ENCODE peak calls at places on chromosomes 13 and 19, in nine cellular contexts. D is kidney glomerular epithelial cell; W is ascending aorta; E is thoracic aorta; C is stimulated activated CD8-positive, alpha-beta memory T cell treated with anti-CD3 and anti-CD28 coated beads, Interleukin-12 subunit alpha, Interleukin-12 subunit beta, amount 100 ng/mL, for 4 hours; V is heart left ventricle; G is CD8-positive, alpha-beta T cell; N is islet precursor cell; K is Caco-2. O is an unnamed sample.

GRCh38 chr13:109271991-109272454 is 514.4 kb downstream of the IRS2 start:
- DNase-seq in D (peak), W (no peak), E (no peak), C (no peak), V (no peak), G (no peak), N (no peak), K (peak), O (no peak)

GRCh38 chr13:46295531-46296464 is 84.1 kb downstream of the LRRC63 start:
- DNase-seq in D (peak), W (peak), E (no peak), C (peak), V (peak), G (peak), N (no peak), K (no peak), O (no peak)

GRCh38 chr19:39765091-39766076 is 13.3 kb upstream of the LEUTX start:
- DNase-seq in D (peak), W (no peak), E (no peak), C (peak), V (peak), G (peak), N (peak), K (peak), O (no peak)

GRCh38 chr19:33405491-33406461 is 32.3 kb downstream of the CEBPG start:
- DNase-seq in D (no peak), W (no peak), E (no peak), C (no peak), V (no peak), G (no peak), N (no peak), K (no peak), O (no peak)

GRCh38 chr19:18894254-18895037 is 1.5 kb downstream of the CERS1 start:
- DNase-seq in D (no peak), W (no peak), E (no peak), C (no peak), V (peak), G (no peak), N (no peak), K (no peak), O (no peak)

GRCh38 chr13:24661713-24662112 is 18.5 kb upstream of the ATP12A start:
- DNase-seq in D (no peak), W (no peak), E (no peak), C (no peak), V (no peak), G (no peak), N (no peak), K (no peak), O (no peak)

GRCh38 chr13:114128624-114129522 is 3.5 kb downstream of the RASA3 start:
- DNase-seq in D (peak), W (peak), E (peak), C (peak), V (peak), G (peak), N (peak), K (no peak), O (peak)

GRCh38 chr19:30385174-30385573 is 13.0 kb downstream of the ZNF536 start:
- DNase-seq in D (no peak), W (peak), E (no peak), C (no peak), V (no peak), G (no peak), N (no peak), K (no peak), O (no peak)

GRCh38 chr13:90800082-90800746 is 547.3 kb upstream of the MIR17HG start:
- DNase-seq in D (no peak), W (peak), E (no peak), C (no peak), V (peak), G (no peak), N (no peak), K (no peak), O (no peak)

GRCh38 chr13:73521970-73522549 is 463.3 kb downstream of the KLF5 start:
- DNase-seq in D (no peak), W (no peak), E (no peak), C (no peak), V (no peak), G (no peak), N (no peak), K (no peak), O (no peak)

GRCh38 chr19:13060964-13061927 is 41.4 kb downstream of the LYL1 start:
- DNase-seq in D (peak), W (peak), E (no peak), C (peak), V (peak), G (peak), N (peak), K (peak), O (peak)

GRCh38 chr13:105346141-105346766 is 1189.2 kb downstream of the EFNB2 start:
- DNase-seq in D (peak), W (no peak), E (no peak), C (no peak), V (no peak), G (no peak), N (no peak), K (no peak), O (no peak)

GRCh38 chr13:112450118-112450517 is 74.0 kb downstream of the SPACA7 start:
- DNase-seq in D (no peak), W (no peak), E (no peak), C (no peak), V (no peak), G (no peak), N (no peak), K (no peak), O (no peak)

GRCh38 chr13:40485611-40486517 is 180.6 kb downstream of the FOXO1 start:
- DNase-seq in D (no peak), W (peak), E (no peak), C (peak), V (no peak), G (peak), N (no peak), K (no peak), O (no peak)

GRCh38 chr19:29467824-29468401 is 57.9 kb upstream of the VSTM2B start:
- DNase-seq in D (peak), W (no peak), E (no peak), C (no peak), V (no peak), G (no peak), N (peak), K (peak), O (no peak)

GRCh38 chr13:80196756-80197155 is 144.2 kb downstream of the SPRY2 start:
- DNase-seq in D (no peak), W (no peak), E (no peak), C (no peak), V (no peak), G (no peak), N (peak), K (no peak), O (no peak)

GRCh38 chr19:1987197-1988187 is 28.0 kb downstream of the BTBD2 start:
- DNase-seq in D (no peak), W (no peak), E (no peak), C (no peak), V (no peak), G (no peak), N (no peak), K (no peak), O (no peak)

GRCh38 chr13:24176351-24177101 is 16.0 kb downstream of the SPATA13 start:
- DNase-seq in D (no peak), W (no peak), E (no peak), C (no peak), V (no peak), G (no peak), N (no peak), K (no peak), O (no peak)

GRCh38 chr19:45076029-45076850 is at the start of gene ZNF296:
- DNase-seq in D (peak), W (peak), E (no peak), C (peak), V (peak), G (peak), N (peak), K (peak), O (peak)

GRCh38 chr19:38664503-38665211 is 17.2 kb downstream of the ACTN4 start:
- DNase-seq in D (no peak), W (no peak), E (no peak), C (no peak), V (peak), G (no peak), N (no peak), K (no peak), O (no peak)

GRCh38 chr13:109924376-109924775 is 138.0 kb upstream of the IRS2 start:
- DNase-seq in D (no peak), W (no peak), E (no peak), C (no peak), V (no peak), G (no peak), N (no peak), K (no peak), O (no peak)

GRCh38 chr13:36072536-36072935 is 58.6 kb downstream of the DCLK1 start:
- DNase-seq in D (no peak), W (no peak), E (no peak), C (no peak), V (no peak), G (no peak), N (no peak), K (no peak), O (no peak)

GRCh38 chr19:11064831-11065303 is 24.4 kb upstream of the LDLR start:
- DNase-seq in D (no peak), W (no peak), E (no peak), C (no peak), V (no peak), G (no peak), N (no peak), K (no peak), O (no peak)

GRCh38 chr19:42048992-42049391 is 21.0 kb downstream of the GRIK5 start:
- DNase-seq in D (no peak), W (no peak), E (no peak), C (no peak), V (no peak), G (no peak), N (no peak), K (peak), O (no peak)

GRCh38 chr19:17244618-17245534 is 843 bp downstream of the NR2F6 start:
- DNase-seq in D (no peak), W (no peak), E (no peak), C (no peak), V (peak), G (no peak), N (no peak), K (peak), O (no peak)

GRCh38 chr13:33479066-33479465 is 193.5 kb upstream of the STARD13 start:
- DNase-seq in D (no peak), W (no peak), E (no peak), C (no peak), V (no peak), G (no peak), N (no peak), K (no peak), O (no peak)

GRCh38 chr13:47945738-47946137 is 55.3 kb downstream of the SUCLA2 start:
- DNase-seq in D (peak), W (no peak), E (no peak), C (no peak), V (no peak), G (no peak), N (no peak), K (peak), O (no peak)

GRCh38 chr19:10747271-10747670 is 29.4 kb downstream of the DNM2 start:
- DNase-seq in D (no peak), W (no peak), E (no peak), C (no peak), V (no peak), G (no peak), N (no peak), K (no peak), O (no peak)

GRCh38 chr13:40475617-40476016 is 190.8 kb downstream of the FOXO1 start:
- DNase-seq in D (no peak), W (no peak), E (no peak), C (no peak), V (no peak), G (no peak), N (no peak), K (no peak), O (no peak)

GRCh38 chr13:20903164-20903475 is 574 bp upstream of the XPO4 start:
- DNase-seq in D (no peak), W (no peak), E (no peak), C (no peak), V (no peak), G (no peak), N (no peak), K (no peak), O (no peak)

GRCh38 chr13:114106526-114106925 is 25.9 kb downstream of the RASA3 start:
- DNase-seq in D (no peak), W (no peak), E (no peak), C (no peak), V (no peak), G (no peak), N (no peak), K (no peak), O (no peak)

GRCh38 chr13:48531416-48532145 is 1.3 kb downstream of the RCBTB2 start:
- DNase-seq in D (peak), W (no peak), E (no peak), C (no peak), V (no peak), G (no peak), N (no peak), K (no peak), O (no peak)

GRCh38 chr13:85529216-85529590 is 270.0 kb downstream of the SLITRK6 start:
- DNase-seq in D (no peak), W (no peak), E (no peak), C (no peak), V (no peak), G (no peak), N (no peak), K (no peak), O (no peak)

GRCh38 chr19:12828494-12828893 is 5.9 kb downstream of the RTBDN start:
- DNase-seq in D (no peak), W (no peak), E (no peak), C (no peak), V (no peak), G (no peak), N (peak), K (no peak), O (no peak)